ENCODE peak calls at places on chromosomes 7 and 10, in five cellular contexts. I, J, B, Y and S are unnamed samples.

GRCh38 chr10:1600861-1601260 is 136.5 kb downstream of the ADARB2 start:
- DNase-seq in J (no peak), Y (no peak), I (no peak), B (no peak), S (no peak)

GRCh38 chr7:107161415-107161814 is 7.4 kb upstream of the HBP1 start:
- DNase-seq in I (no peak), J (no peak), B (no peak), Y (no peak), S (no peak)

GRCh38 chr10:43252785-43253341 is 14.0 kb downstream of the RASGEF1A start:
- DNase-seq in J (no peak), B (no peak), I (no peak), Y (no peak), S (no peak)

GRCh38 chr7:5586279-5586962 is 162.8 kb upstream of the TNRC18 start:
- DNase-seq in J (no peak), I (peak; percentile 8), B (no peak), Y (no peak), S (no peak)

GRCh38 chr10:90075995-90076394 is 374.6 kb downstream of the KIF20B start:
- DNase-seq in B (no peak), J (no peak), I (no peak), Y (no peak), S (no peak)

GRCh38 chr7:14938181-14938580 is 35.6 kb upstream of the DGKB start:
- DNase-seq in J (no peak), B (no peak), I (no peak), Y (no peak), S (no peak)

GRCh38 chr7:155523168-155523675 is 23.1 kb downstream of the CNPY1 start:
- DNase-seq in I (no peak), J (no peak), Y (no peak), B (no peak), S (no peak)

GRCh38 chr10:63700935-63701263 is 179.7 kb downstream of the REEP3 start:
- DNase-seq in Y (no peak), I (no peak), B (no peak), J (no peak), S (no peak)

GRCh38 chr10:26556756-26557640 is 118.9 kb downstream of the APBB1IP start:
- DNase-seq in J (no peak), Y (no peak), B (peak; percentile 34), I (peak; percentile 24), S (peak; percentile 50)

GRCh38 chr7:4883352-4884144 is at the start of gene RADIL:
- DNase-seq in J (peak; percentile 84), I (peak; percentile 99), B (peak; percentile 82), Y (no peak), S (peak; percentile 87)

GRCh38 chr10:102322914-102323313 is 72.6 kb upstream of the NFKB2 start:
- DNase-seq in J (no peak), I (no peak), B (no peak), Y (no peak), S (no peak)

GRCh38 chr7:11228515-11228914 is 254.8 kb downstream of the PHF14 start:
- DNase-seq in B (no peak), Y (no peak), J (no peak), I (no peak), S (no peak)

GRCh38 chr7:96182424-96183158 is 139.3 kb downstream of the SLC25A13 start:
- DNase-seq in J (no peak), I (no peak), Y (no peak), B (no peak), S (no peak)

GRCh38 chr10:3770611-3771110 is 14.3 kb downstream of the KLF6 start:
- DNase-seq in B (no peak), J (no peak), I (no peak), Y (no peak), S (no peak)

GRCh38 chr7:8305625-8306388 is 43.8 kb upstream of the ICA1 start:
- DNase-seq in J (no peak), Y (no peak), B (peak; percentile 4), I (no peak), S (no peak)

GRCh38 chr10:48658243-48658888 is 26.3 kb upstream of the WDFY4 start:
- DNase-seq in B (peak; percentile 56), I (peak; percentile 79), J (peak; percentile 49), Y (no peak), S (peak; percentile 55)

GRCh38 chr10:87752571-87752970 is 65.5 kb downstream of the ATAD1 start:
- DNase-seq in I (no peak), J (no peak), Y (no peak), B (no peak), S (no peak)

GRCh38 chr7:50653116-50653854 is 88.1 kb upstream of the DDC start:
- DNase-seq in I (no peak), B (peak; percentile 8), Y (no peak), J (no peak), S (no peak)

GRCh38 chr7:50650057-50650664 is 85.0 kb upstream of the DDC start:
- DNase-seq in B (no peak), Y (no peak), J (no peak), I (no peak), S (no peak)

GRCh38 chr7:50651227-50651989 is 86.2 kb upstream of the DDC start:
- DNase-seq in J (no peak), Y (no peak), I (no peak), B (no peak), S (no peak)

GRCh38 chr7:50653997-50654425 is 88.8 kb upstream of the DDC start:
- DNase-seq in B (no peak), Y (no peak), I (no peak), J (no peak), S (no peak)

GRCh38 chr7:50652400-50653115 is 87.4 kb upstream of the DDC start:
- DNase-seq in B (no peak), J (no peak), Y (no peak), I (no peak), S (no peak)
- TF ChIP-seq YY1 in B (no peak), J (no peak), Y (no peak), I (no peak), S (no peak)

GRCh38 chr10:44575601-44576380 is 190.9 kb upstream of the CXCL12 start:
- DNase-seq in J (no peak), Y (no peak), I (no peak), B (no peak), S (no peak)

GRCh38 chr10:44577533-44577932 is 192.6 kb upstream of the CXCL12 start:
- DNase-seq in Y (no peak), I (no peak), B (no peak), J (no peak), S (no peak)

GRCh38 chr10:44578271-44578670 is 193.4 kb upstream of the CXCL12 start:
- DNase-seq in B (no peak), J (no peak), Y (no peak), I (no peak), S (no peak)

GRCh38 chr10:44574596-44575480 is 189.9 kb upstream of the CXCL12 start:
- DNase-seq in Y (no peak), B (no peak), I (no peak), J (no peak), S (no peak)

GRCh38 chr10:44576715-44577191 is 191.9 kb upstream of the CXCL12 start:
- DNase-seq in B (no peak), I (no peak), J (no peak), Y (no peak), S (no peak)
- TF ChIP-seq SP1 in B (no peak), I (no peak), J (no peak), Y (no peak), S (no peak)

GRCh38 chr7:55255501-55256445 is 109.4 kb upstream of the LANCL2 start:
- DNase-seq in B (peak; percentile 61), I (peak; percentile 77), Y (peak; percentile 20), J (peak; percentile 46), S (peak; percentile 60)
- TF ChIP-seq YY1 in B (peak; percentile 60), I (no peak), Y (peak; percentile 61), J (no peak), S (no peak)

DNA sequence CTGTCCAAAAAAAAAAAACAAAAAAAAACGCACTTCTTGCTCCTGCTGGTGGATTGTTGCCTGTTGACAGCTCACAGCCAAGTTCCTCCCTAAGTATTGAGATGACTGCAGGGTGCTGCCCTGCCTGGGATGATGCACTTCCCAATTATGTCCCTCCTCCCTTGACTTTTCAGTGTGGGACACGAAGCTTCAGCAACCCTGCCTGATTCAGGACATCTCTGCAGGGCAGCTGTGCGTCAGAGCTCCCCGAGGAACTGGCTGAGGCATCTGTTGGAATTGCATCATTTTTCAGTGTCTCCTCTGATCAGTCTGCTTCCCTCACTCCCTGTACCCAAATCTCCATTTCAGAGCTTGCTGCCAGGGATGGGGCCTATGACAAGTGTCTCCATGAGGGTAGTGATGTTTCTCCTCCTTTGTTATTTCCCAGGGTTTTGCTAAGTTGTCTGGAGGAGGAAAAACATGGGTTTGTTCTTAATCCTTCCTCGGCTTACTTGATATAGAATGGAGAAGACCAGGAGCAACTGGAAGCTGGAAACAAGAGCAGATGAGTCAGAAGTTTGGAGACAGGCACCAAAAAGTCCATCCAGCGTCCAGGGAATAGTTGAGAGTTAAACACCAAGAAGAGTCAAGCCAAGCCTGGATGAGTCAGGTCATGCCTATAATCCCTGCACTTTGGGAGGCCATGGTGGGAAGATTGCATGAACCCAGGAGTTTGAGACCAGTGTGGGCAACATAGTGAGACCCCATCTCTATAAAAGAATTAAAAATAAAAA is 355.1 kb downstream of the GALNT17 start:
- DNase-seq in J (no peak), I (no peak), B (no peak), Y (no peak), S (no peak)
- TF ChIP-seq SP1 in J (no peak), I (no peak), B (no peak), Y (no peak), S (no peak)

GRCh38 chr7:29567174-29567573 is 3.5 kb downstream of the PRR15 start:
- DNase-seq in J (no peak), I (no peak), B (peak; percentile 68), Y (no peak), S (no peak)

GRCh38 chr7:29565186-29565540 is 1.5 kb downstream of the PRR15 start:
- DNase-seq in Y (no peak), J (no peak), I (no peak), B (no peak), S (no peak)

GRCh38 chr7:29564455-29565185 is 985 bp downstream of the PRR15 start:
- DNase-seq in Y (no peak), B (peak; percentile 50), J (no peak), I (no peak), S (no peak)

GRCh38 chr7:29565634-29565981 is 2.0 kb downstream of the PRR15 start:
- DNase-seq in B (no peak), J (no peak), I (no peak), Y (no peak), S (no peak)

GRCh38 chr7:29565982-29566746 is 2.5 kb downstream of the PRR15 start:
- DNase-seq in Y (no peak), J (no peak), I (no peak), B (no peak), S (no peak)
- TF ChIP-seq YY1 in Y (no peak), J (no peak), I (no peak), B (no peak), S (no peak)

GRCh38 chr10:123527122-123527521 is 139.0 kb upstream of the GPR26 start:
- DNase-seq in B (no peak), I (no peak), J (no peak), Y (no peak), S (no peak)

GRCh38 chr10:123529146-123529760 is 136.9 kb upstream of the GPR26 start:
- DNase-seq in B (no peak), J (no peak), I (no peak), Y (no peak), S (no peak)

GRCh38 chr10:123535386-123535785 is 130.8 kb upstream of the GPR26 start:
- DNase-seq in Y (no peak), J (no peak), B (no peak), I (no peak), S (no peak)

GRCh38 chr10:123526356-123527079 is 139.6 kb upstream of the GPR26 start:
- DNase-seq in Y (no peak), B (no peak), J (no peak), I (no peak), S (no peak)

GRCh38 chr10:123530166-123530870 is 135.8 kb upstream of the GPR26 start:
- DNase-seq in B (no peak), Y (no peak), I (no peak), J (no peak), S (no peak)
- TF ChIP-seq SP1 in B (no peak), Y (no peak), I (no peak), J (no peak), S (no peak)